ENCODE peak calls at places on chromosomes 4 and X, in five cellular contexts. Q, N, T, K and S are unnamed samples.

GRCh38 chrX:150546711-150547153 is 21.7 kb upstream of the MTM1 start:
- DNase-seq in Q (no peak), N (no peak), T (no peak), K (no peak), S (no peak)

GRCh38 chr4:5746829-5747745 is 36.1 kb downstream of the EVC start:
- DNase-seq in Q (no peak), N (no peak), T (no peak), K (no peak), S (peak)

GRCh38 chrX:17214962-17215361 is 160.0 kb upstream of the NHS start:
- DNase-seq in Q (no peak), N (no peak), T (no peak), K (no peak), S (no peak)

GRCh38 chrX:109632906-109633504 is 8.0 kb upstream of the KCNE5 start:
- DNase-seq in Q (peak), N (no peak), T (peak), K (peak), S (peak)

GRCh38 chrX:9438950-9439494 is 25.8 kb upstream of the TBL1X start:
- DNase-seq in Q (no peak), N (no peak), T (no peak), K (no peak), S (peak)

GRCh38 chrX:128807367-128807766 is 715.9 kb downstream of the SMARCA1 start:
- DNase-seq in Q (no peak), N (no peak), T (no peak), K (no peak), S (no peak)

GRCh38 chrX:112645774-112646173 is 34.0 kb downstream of the LHFPL1 start:
- DNase-seq in Q (no peak), N (no peak), T (no peak), K (no peak), S (no peak)

GRCh38 chr4:37682701-37683401 is 3.3 kb downstream of the RELL1 start:
- DNase-seq in Q (peak), N (peak), T (no peak), K (no peak), S (no peak)

GRCh38 chr4:82721819-82722423 is 76.7 kb downstream of the SCD5 start:
- DNase-seq in Q (no peak), N (peak), T (peak), K (no peak), S (peak)

GRCh38 chr4:76622126-76622525 is 187.1 kb downstream of the SHROOM3 start:
- DNase-seq in Q (no peak), N (no peak), T (no peak), K (no peak), S (peak)

GRCh38 chr4:140857111-140857510 is 100.9 kb upstream of the TBC1D9 start:
- DNase-seq in Q (no peak), N (no peak), T (no peak), K (no peak), S (no peak)
- TF ChIP-seq SMC3 in Q (no peak), N (no peak), T (no peak), K (no peak), S (no peak)

DNA sequence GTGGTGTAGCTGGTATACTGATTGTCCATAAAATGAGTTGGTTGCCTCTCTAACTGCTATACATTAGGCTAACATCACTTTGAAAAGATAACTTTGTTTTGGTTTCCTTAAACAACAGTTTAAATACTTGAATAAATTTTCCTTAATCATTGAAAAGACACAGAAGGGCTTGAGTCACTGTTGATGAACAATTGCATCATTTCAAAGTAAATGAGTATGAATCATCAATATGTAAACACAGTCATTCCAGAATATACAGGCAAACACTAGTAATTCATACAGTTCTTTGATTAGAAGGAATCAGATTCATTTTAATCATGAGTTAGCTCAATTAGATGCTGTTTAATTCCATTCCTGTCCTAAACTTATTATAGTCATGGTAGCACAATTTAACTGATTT is 160.6 kb downstream of the AFF2 start:
- DNase-seq in Q (no peak), N (no peak), T (no peak), K (no peak), S (no peak)
- TF ChIP-seq SMC3 in Q (no peak), N (no peak), T (no peak), K (no peak), S (no peak)

DNA sequence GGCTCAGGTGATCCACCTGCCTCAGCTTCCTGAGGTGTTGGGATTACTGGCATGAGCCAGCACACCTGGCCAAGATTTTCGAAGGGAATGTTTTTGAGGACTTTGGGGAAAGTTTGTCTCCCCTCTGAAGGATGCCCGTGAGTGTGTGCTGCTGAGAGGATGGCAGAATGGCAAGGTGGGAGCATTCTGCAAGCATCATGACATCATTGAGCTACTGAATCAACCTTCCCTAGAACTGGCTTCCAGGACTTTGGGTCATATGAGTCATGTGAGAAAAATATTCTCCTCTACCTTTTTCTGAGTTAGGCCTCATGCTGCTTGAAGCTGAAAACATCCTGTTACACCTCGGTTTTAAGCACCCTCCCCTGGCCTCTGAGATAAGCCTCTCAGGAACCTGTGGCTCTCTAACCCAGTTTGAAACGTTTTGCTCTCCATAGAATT is 31.0 kb downstream of the TMEM131L start:
- DNase-seq in Q (no peak), N (peak), T (no peak), K (no peak), S (peak)
- TF ChIP-seq SMC3 in Q (no peak), N (no peak), T (no peak), K (no peak), S (no peak)

GRCh38 chr4:10168151-10168550 is 51.6 kb upstream of the WDR1 start:
- DNase-seq in Q (no peak), N (no peak), T (no peak), K (no peak), S (no peak)
- TF ChIP-seq SMC3 in Q (no peak), N (no peak), T (no peak), K (no peak), S (no peak)

GRCh38 chrX:3142259-3143042 is 101.2 kb downstream of the ARSF start:
- DNase-seq in Q (no peak), N (no peak), T (no peak), K (no peak), S (no peak)
- TF ChIP-seq SMC3 in Q (no peak), N (no peak), T (no peak), K (no peak), S (no peak)

GRCh38 chr4:122647656-122648055 is 26.8 kb upstream of the IL21 start:
- DNase-seq in Q (no peak), N (no peak), T (no peak), K (no peak), S (no peak)

GRCh38 chr4:122650148-122650547 is 29.3 kb upstream of the IL21 start:
- DNase-seq in Q (no peak), N (no peak), T (no peak), K (no peak), S (no peak)

GRCh38 chr4:122658377-122658776 is 37.5 kb upstream of the IL21 start:
- DNase-seq in Q (no peak), N (no peak), T (no peak), K (no peak), S (no peak)

GRCh38 chr4:122652379-122652778 is 31.5 kb upstream of the IL21 start:
- DNase-seq in Q (peak), N (peak), T (peak), K (peak), S (peak)
- TF ChIP-seq SMC3 in Q (peak), N (peak), T (peak), K (peak), S (peak)

DNA sequence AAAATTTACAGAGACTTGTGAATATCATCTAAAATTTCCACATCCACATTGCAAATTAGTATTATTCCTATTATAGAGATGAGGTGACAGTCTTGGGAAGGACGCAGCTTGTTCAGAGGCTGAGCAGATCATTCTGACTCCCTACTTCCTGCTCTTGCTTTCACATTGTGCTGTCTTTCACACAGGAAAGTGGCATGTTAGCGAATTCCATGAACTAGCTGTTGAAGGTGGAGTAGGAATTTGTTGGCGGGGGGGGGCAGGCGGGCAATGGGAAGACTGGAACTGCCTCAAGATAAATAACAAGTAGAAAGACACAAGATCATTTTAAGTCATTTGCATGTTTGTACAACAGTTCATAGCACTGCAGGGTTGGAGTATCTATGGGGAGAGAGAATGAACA is 2.3 kb downstream of the PF4V1 start:
- DNase-seq in Q (no peak), N (no peak), T (no peak), K (no peak), S (no peak)
- TF ChIP-seq SMC3 in Q (no peak), N (no peak), T (no peak), K (no peak), S (no peak)

GRCh38 chr4:129335263-129335662 is 239.3 kb downstream of the C4orf33 start:
- DNase-seq in Q (no peak), N (no peak), T (no peak), K (no peak), S (no peak)
- TF ChIP-seq SMC3 in Q (no peak), N (no peak), T (no peak), K (no peak), S (no peak)

GRCh38 chr4:87720094-87720691 is 70.1 kb downstream of the DMP1 start:
- DNase-seq in Q (no peak), N (no peak), T (no peak), K (no peak), S (no peak)
- TF ChIP-seq SMC3 in Q (no peak), N (no peak), T (no peak), K (no peak), S (no peak)